ENCODE peak calls at places on chromosomes 7 and 10, in ten cellular contexts. F is body of pancreas, V is breast epithelium, G is thoracic aorta, P is AG04449, Z is IMR-90, Q is Panc1, E is left lung, K is OCI-LY7, T is mesothelial cell of epicardium. H is an unnamed sample.

GRCh38 chr7:141586878-141587277 is 35.7 kb downstream of the AGK start:
- DNase-seq in F (no peak), V (no peak), G (no peak), P (no peak), Z (no peak), Q (no peak), E (no peak), K (no peak), T (no peak), H (no peak)

GRCh38 chr10:126705951-126706565 is 35.6 kb upstream of the C10orf90 start:
- DNase-seq in F (no peak), V (no peak), G (no peak), P (no peak), Z (no peak), Q (no peak), E (no peak), K (no peak), T (no peak), H (no peak)

GRCh38 chr7:16818732-16819131 is 13.9 kb upstream of the AGR2 start:
- DNase-seq in F (no peak), V (no peak), G (no peak), P (no peak), Z (no peak), Q (no peak), E (no peak), K (no peak), T (no peak), H (no peak)

GRCh38 chr7:105999256-105999655 is 36.2 kb downstream of the CDHR3 start:
- DNase-seq in F (no peak), V (no peak), G (no peak), P (no peak), Z (no peak), Q (no peak), E (no peak), K (no peak), T (no peak), H (no peak)

GRCh38 chr10:74034301-74034700 is 36.4 kb downstream of the VCL start:
- DNase-seq in F (no peak), V (no peak), G (no peak), P (no peak), Z (no peak), Q (no peak), E (no peak), K (no peak), T (no peak), H (no peak)

GRCh38 chr7:30430777-30431176 is 47.8 kb downstream of the NOD1 start:
- DNase-seq in F (no peak), V (no peak), G (no peak), P (no peak), Z (no peak), Q (no peak), E (no peak), K (peak), T (no peak), H (no peak)

GRCh38 chr10:106401161-106401560 is 763.3 kb downstream of the SORCS1 start:
- DNase-seq in F (no peak), V (no peak), G (no peak), P (no peak), Z (peak), Q (no peak), E (no peak), K (no peak), T (no peak), H (no peak)

GRCh38 chr10:29648114-29648982 is 13.6 kb upstream of the SVIL start:
- DNase-seq in F (no peak), V (no peak), G (no peak), P (no peak), Z (peak), Q (no peak), E (no peak), K (no peak), T (peak), H (peak)

GRCh38 chr7:19116121-19117080 is 1.0 kb downstream of the TWIST1 start:
- DNase-seq in F (no peak), V (no peak), G (no peak), P (no peak), Z (peak), Q (no peak), E (no peak), K (no peak), T (no peak), H (peak)

GRCh38 chr7:100539436-100540006 is 518 bp downstream of the AGFG2 start:
- DNase-seq in F (no peak), V (no peak), G (no peak), P (no peak), Z (no peak), Q (no peak), E (no peak), K (peak), T (peak), H (no peak)

DNA sequence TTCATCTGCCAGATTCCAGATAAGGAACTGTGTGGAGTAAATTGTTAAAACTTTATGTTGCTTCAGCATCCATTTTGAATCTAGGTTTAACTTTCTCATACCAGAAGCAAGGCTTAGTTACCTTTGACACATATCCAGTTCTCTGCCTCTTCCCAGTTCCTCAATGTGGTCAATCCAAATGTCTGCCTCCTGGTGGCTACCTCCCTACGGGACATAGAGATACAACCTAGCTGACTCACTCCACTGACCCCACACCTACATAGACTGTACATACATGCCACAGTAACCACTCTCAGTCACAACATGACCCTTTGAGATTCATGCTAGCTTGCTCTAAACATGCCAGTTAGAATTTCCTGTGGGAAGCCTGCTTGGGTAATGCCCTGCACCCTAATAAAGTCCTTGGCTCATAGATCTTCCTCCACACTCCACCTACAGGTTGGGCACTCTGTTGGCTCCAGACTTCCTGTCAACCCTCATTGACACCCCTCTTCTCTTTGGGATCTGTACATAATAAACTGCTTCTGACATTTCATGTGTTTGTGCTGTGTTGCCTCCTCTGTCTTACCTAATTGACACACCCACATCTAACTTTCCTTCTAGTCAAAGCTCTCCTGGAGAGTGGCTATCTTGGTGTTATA is 278.1 kb downstream of the HTR7 start:
- DNase-seq in F (no peak), V (no peak), G (no peak), P (no peak), Z (peak), Q (no peak), E (no peak), K (no peak), T (no peak), H (no peak)
- TF ChIP-seq CTCF in F (no peak), V (no peak), G (no peak), P (peak), Z (peak), Q (peak), E (no peak), K (no peak), T (no peak), H (no peak)

DNA sequence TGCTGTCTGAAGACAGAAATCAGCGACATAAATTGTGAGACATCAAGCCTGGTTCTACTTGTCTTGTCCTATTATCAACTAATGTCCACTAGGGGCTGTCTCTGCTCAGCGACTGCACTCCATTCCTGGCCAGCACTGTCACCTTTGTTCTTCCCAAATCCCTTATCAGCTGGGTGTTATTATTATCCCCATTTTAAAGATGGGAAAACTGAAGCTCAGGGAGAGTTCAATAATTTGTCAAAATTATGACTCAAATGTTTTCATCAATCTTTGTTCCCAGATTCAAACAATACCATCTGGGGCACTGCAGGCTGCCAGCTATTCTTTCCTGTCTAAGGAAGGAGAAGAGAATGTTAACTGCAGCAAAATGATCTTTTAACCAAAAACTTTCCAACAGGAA is 431.6 kb upstream of the NFE2L3 start:
- DNase-seq in F (no peak), V (no peak), G (no peak), P (no peak), Z (peak), Q (no peak), E (no peak), K (peak), T (no peak), H (peak)
- TF ChIP-seq CTCF in F (no peak), V (no peak), G (peak), P (peak), Z (peak), Q (peak), E (no peak), K (peak), T (peak), H (peak)

GRCh38 chr10:117462816-117463544 is 79.6 kb upstream of the EMX2 start:
- DNase-seq in F (no peak), V (no peak), G (no peak), P (no peak), Z (no peak), Q (no peak), E (no peak), K (no peak), T (no peak), H (no peak)
- TF ChIP-seq CTCF in F (no peak), V (no peak), G (no peak), P (no peak), Z (no peak), Q (no peak), E (no peak), K (no peak), T (no peak), H (no peak)

GRCh38 chr7:98619450-98620321 is 2.6 kb downstream of the NPTX2 start:
- DNase-seq in F (peak), V (no peak), G (no peak), P (no peak), Z (peak), Q (no peak), E (no peak), K (no peak), T (no peak), H (peak)
- TF ChIP-seq CTCF in F (no peak), V (no peak), G (no peak), P (no peak), Z (no peak), Q (no peak), E (no peak), K (no peak), T (no peak), H (no peak)

GRCh38 chr7:124155400-124156022 is 122.6 kb upstream of the TMEM229A start:
- DNase-seq in F (no peak), V (no peak), G (no peak), P (no peak), Z (peak), Q (no peak), E (no peak), K (peak), T (no peak), H (no peak)

DNA sequence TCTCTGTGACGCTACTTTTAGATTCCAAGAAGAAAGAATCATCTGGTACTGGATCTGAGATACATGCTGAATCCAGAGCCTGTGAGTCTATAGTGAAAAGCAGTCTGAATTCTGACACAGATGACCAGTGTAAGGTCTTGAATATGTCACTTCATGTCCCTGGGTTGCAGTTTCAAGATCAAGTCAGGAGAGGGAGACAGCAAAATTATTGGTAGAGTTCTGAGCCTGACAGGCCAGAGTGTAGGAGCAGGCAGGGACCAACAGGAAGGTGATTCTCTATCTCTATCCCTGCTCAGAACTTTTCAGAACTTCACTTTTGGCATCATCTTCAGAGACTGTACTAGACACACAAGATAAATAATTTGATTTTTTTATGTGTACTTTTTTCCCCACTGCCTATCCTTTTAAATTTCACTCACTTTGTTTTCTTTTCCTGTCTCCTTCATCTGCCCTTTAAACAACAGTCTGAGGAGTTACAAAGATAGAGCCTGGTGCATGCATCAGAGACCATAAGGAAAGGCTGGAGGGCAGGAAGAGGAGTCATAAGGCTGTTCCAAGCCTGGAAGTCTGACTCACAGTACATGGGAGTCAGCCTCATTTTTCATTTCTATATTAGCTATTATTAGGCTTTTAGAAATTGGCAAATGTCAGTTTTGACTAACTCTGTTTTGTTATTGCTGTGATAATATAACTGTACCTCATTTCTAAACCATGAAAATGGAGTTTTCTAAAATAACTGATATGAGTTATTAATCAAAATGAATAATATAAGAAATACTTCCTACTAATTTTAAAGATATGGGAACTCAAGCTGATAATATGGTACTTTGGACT is 120.2 kb upstream of the TMEM229A start:
- DNase-seq in F (no peak), V (no peak), G (no peak), P (no peak), Z (peak), Q (no peak), E (no peak), K (peak), T (no peak), H (peak)
- TF ChIP-seq CTCF in F (peak), V (no peak), G (no peak), P (peak), Z (peak), Q (peak), E (no peak), K (peak), T (no peak), H (peak)

DNA sequence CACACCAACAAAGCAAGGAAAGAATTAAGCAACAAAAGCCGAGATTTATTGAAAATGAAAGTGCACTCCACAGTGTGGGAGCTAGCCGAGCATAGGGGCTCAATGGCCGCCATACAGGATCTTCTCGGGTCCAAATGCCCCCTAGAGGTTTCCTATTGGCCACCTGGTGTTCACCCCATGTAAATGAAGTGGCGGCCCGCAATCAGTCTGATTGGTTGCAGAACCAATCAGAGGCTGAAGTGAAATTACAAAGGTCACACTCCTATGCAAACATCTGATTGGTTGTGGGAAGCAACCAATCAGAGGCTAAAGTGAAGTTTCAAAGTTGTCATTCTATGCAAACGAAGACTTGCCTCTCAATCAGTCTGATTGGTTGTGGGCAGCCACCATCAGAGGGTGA is 61.8 kb upstream of the SLC35B4 start:
- DNase-seq in F (no peak), V (no peak), G (no peak), P (no peak), Z (no peak), Q (no peak), E (no peak), K (no peak), T (no peak), H (peak)
- TF ChIP-seq CTCF in F (no peak), V (no peak), G (no peak), P (no peak), Z (no peak), Q (no peak), E (no peak), K (no peak), T (no peak), H (no peak)

GRCh38 chr7:117484988-117485655 is 5.3 kb downstream of the CFTR start:
- DNase-seq in F (no peak), V (no peak), G (no peak), P (no peak), Z (no peak), Q (no peak), E (no peak), K (no peak), T (no peak), H (no peak)

GRCh38 chr7:117479480-117480224 is at the start of gene CFTR:
- DNase-seq in F (peak), V (no peak), G (no peak), P (no peak), Z (no peak), Q (no peak), E (peak), K (no peak), T (peak), H (peak)

GRCh38 chr7:117478796-117479479 is 887 bp upstream of the CFTR start:
- DNase-seq in F (no peak), V (no peak), G (no peak), P (no peak), Z (no peak), Q (no peak), E (no peak), K (no peak), T (no peak), H (no peak)

GRCh38 chr7:117480978-117481377 is 1.2 kb downstream of the CFTR start:
- DNase-seq in F (no peak), V (no peak), G (no peak), P (no peak), Z (no peak), Q (no peak), E (no peak), K (no peak), T (no peak), H (no peak)
- TF ChIP-seq CTCF in F (no peak), V (no peak), G (no peak), P (no peak), Z (no peak), Q (peak), E (no peak), K (no peak), T (no peak), H (no peak)

DNA sequence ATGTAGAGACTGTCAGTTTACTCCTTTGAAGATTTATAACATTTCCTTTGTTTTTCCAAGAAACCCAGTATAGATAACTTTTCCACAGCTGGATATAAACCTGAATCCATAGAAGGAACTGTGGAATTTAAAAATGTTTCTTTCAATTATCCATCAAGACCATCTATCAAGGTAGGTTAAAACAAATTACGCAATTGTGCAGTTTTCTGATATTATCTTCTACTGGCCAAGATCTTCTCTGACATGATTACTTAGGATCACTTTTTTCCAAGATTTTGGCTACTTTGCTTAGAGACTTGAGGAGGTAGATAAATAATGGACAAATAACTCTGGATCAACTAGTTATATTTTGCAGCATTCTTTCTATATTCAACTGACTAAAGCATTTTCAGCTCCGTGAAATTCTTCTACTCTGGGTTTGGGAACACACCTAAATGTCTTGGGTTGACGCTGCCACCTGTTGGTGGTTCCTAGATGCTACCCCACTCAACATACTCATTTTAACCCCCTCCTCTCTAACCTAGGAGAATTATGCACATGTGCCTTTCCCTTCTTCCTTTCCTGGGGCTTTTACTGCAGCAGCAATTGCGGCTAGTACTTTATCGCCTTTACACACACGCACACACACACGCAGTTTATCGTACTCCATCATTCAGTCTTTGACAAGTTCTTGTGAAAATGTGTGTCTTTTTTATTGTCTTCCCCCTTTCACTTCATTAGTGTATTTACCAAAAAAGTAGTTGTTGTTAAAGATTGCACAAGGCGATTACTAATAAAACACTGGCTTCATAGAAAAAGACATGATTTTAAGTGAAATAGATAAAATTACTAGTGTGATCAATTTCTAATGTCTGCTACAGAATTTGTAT is 32.7 kb downstream of the ABCB5 start:
- DNase-seq in F (no peak), V (no peak), G (no peak), P (no peak), Z (no peak), Q (peak), E (no peak), K (peak), T (no peak), H (peak)
- TF ChIP-seq CTCF in F (no peak), V (peak), G (no peak), P (no peak), Z (no peak), Q (peak), E (no peak), K (peak), T (peak), H (peak)

H was measured in testis.